ENCODE peak calls at places on chromosomes 11 and 22, in nine cellular contexts. One of them, this sample, is unnamed.

GRCh38 chr11:20388096-20389055 is 860 bp downstream of the PRMT3 start:
- DNase-seq in transverse colon: no peak
- DNase-seq in A549: no peak
- DNase-seq in HFFc6: no peak
- DNase-seq in pancreas: no peak
- DNase-seq in WTC11: no peak
- DNase-seq in heart right ventricle: no peak
- DNase-seq in AG10803: peak
- DNase-seq in GM12865: peak
- DNase-seq in this sample: peak

GRCh38 chr11:134538793-134539192 is 126.8 kb upstream of the B3GAT1 start:
- DNase-seq in heart right ventricle: no peak
- DNase-seq in GM12865: no peak
- DNase-seq in transverse colon: no peak
- DNase-seq in HFFc6: no peak
- DNase-seq in pancreas: no peak
- DNase-seq in WTC11: no peak
- DNase-seq in AG10803: no peak
- DNase-seq in A549: no peak
- DNase-seq in this sample: no peak

GRCh38 chr11:77136074-77136473 is 8.0 kb downstream of the MYO7A start:
- DNase-seq in heart right ventricle: no peak
- DNase-seq in pancreas: no peak
- DNase-seq in transverse colon: no peak
- DNase-seq in HFFc6: peak
- DNase-seq in A549: no peak
- DNase-seq in WTC11: no peak
- DNase-seq in GM12865: no peak
- DNase-seq in AG10803: no peak
- DNase-seq in this sample: no peak

GRCh38 chr11:116467809-116468208 is 305.0 kb downstream of the BUD13 start:
- DNase-seq in AG10803: peak
- DNase-seq in pancreas: no peak
- DNase-seq in A549: no peak
- DNase-seq in transverse colon: no peak
- DNase-seq in GM12865: no peak
- DNase-seq in WTC11: no peak
- DNase-seq in HFFc6: no peak
- DNase-seq in heart right ventricle: no peak
- DNase-seq in this sample: no peak

GRCh38 chr22:43886231-43886630 is 5.6 kb downstream of the PNPLA5 start:
- DNase-seq in transverse colon: no peak
- DNase-seq in heart right ventricle: no peak
- DNase-seq in GM12865: no peak
- DNase-seq in WTC11: no peak
- DNase-seq in AG10803: no peak
- DNase-seq in HFFc6: no peak
- DNase-seq in pancreas: no peak
- DNase-seq in A549: no peak
- DNase-seq in this sample: no peak

GRCh38 chr11:57729479-57729878 is 11.8 kb upstream of the SELENOH start:
- DNase-seq in pancreas: no peak
- DNase-seq in transverse colon: no peak
- DNase-seq in GM12865: no peak
- DNase-seq in AG10803: no peak
- DNase-seq in A549: no peak
- DNase-seq in WTC11: no peak
- DNase-seq in heart right ventricle: no peak
- DNase-seq in HFFc6: no peak
- DNase-seq in this sample: no peak

GRCh38 chr22:30754971-30755759 is 60.5 kb downstream of the OSBP2 start:
- DNase-seq in HFFc6: peak
- DNase-seq in transverse colon: peak
- DNase-seq in heart right ventricle: no peak
- DNase-seq in A549: peak
- DNase-seq in GM12865: peak
- DNase-seq in WTC11: peak
- DNase-seq in AG10803: peak
- DNase-seq in pancreas: no peak
- DNase-seq in this sample: peak

GRCh38 chr11:77698896-77699295 is 61.3 kb upstream of the CLNS1A start:
- DNase-seq in AG10803: no peak
- DNase-seq in heart right ventricle: no peak
- DNase-seq in WTC11: no peak
- DNase-seq in HFFc6: no peak
- DNase-seq in GM12865: no peak
- DNase-seq in transverse colon: no peak
- DNase-seq in A549: no peak
- DNase-seq in pancreas: no peak
- DNase-seq in this sample: no peak

GRCh38 chr11:132126973-132127900 is 756.8 kb downstream of the NTM start:
- DNase-seq in WTC11: peak
- DNase-seq in transverse colon: peak
- DNase-seq in AG10803: peak
- DNase-seq in GM12865: peak
- DNase-seq in HFFc6: peak
- DNase-seq in A549: no peak
- DNase-seq in pancreas: no peak
- DNase-seq in heart right ventricle: no peak
- DNase-seq in this sample: no peak

GRCh38 chr11:85946221-85946620 is 91.0 kb downstream of the CCDC83 start:
- DNase-seq in AG10803: peak
- DNase-seq in transverse colon: no peak
- DNase-seq in GM12865: no peak
- DNase-seq in WTC11: no peak
- DNase-seq in A549: no peak
- DNase-seq in HFFc6: peak
- DNase-seq in heart right ventricle: no peak
- DNase-seq in pancreas: no peak
- DNase-seq in this sample: no peak
- TF ChIP-seq CTCF in AG10803: peak
- TF ChIP-seq CTCF in transverse colon: no peak
- TF ChIP-seq CTCF in GM12865: no peak
- TF ChIP-seq CTCF in WTC11: no peak
- TF ChIP-seq CTCF in A549: no peak
- TF ChIP-seq CTCF in HFFc6: peak
- TF ChIP-seq CTCF in heart right ventricle: peak
- TF ChIP-seq CTCF in pancreas: no peak
- TF ChIP-seq CTCF in this sample: no peak

DNA sequence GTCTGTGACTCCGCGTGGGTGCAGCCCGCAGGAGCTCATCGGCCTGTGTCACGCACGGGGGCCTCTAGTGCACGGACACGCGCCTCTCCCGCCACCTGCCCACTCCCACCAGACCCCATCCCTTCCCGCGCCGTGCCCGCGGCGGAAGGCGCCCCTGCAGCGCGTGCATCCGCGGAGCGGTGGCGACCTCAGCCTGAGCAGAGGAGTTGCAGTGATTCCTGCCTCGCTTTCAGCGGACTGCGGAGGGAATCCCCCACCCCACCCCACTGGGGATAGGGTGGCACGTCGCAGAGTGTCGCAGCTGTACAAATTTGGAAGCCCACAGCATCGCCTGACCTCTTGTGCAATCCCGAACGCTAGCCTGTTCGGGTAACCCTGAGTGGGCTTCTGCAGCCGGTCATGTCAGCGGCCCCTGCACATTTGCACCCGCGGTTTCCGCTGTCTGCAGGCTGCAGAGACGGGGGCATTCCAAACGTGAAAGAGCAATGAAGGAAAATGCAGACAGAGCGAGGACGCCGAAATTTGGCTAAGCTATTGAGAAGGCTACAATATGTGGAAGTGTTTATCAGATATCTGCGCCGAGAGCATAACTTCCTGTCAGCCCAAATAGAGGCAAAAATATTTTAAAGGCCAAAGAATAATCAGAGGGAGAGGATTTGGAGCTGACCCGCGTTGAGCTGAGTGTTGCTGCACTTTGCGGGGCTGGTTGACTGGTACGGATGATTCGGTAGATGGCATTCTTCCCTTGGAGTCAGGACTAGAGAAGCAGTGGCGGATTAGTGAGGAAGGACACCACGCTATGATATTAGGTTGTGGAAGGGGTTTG is 619 bp upstream of the ARHGAP20 start:
- DNase-seq in heart right ventricle: no peak
- DNase-seq in AG10803: peak
- DNase-seq in HFFc6: no peak
- DNase-seq in transverse colon: peak
- DNase-seq in A549: no peak
- DNase-seq in GM12865: no peak
- DNase-seq in WTC11: peak
- DNase-seq in pancreas: peak
- DNase-seq in this sample: no peak
- TF ChIP-seq CTCF in heart right ventricle: peak
- TF ChIP-seq CTCF in AG10803: peak
- TF ChIP-seq CTCF in HFFc6: no peak
- TF ChIP-seq CTCF in transverse colon: no peak
- TF ChIP-seq CTCF in A549: no peak
- TF ChIP-seq CTCF in GM12865: no peak
- TF ChIP-seq CTCF in WTC11: no peak
- TF ChIP-seq CTCF in pancreas: no peak
- TF ChIP-seq CTCF in this sample: no peak

DNA sequence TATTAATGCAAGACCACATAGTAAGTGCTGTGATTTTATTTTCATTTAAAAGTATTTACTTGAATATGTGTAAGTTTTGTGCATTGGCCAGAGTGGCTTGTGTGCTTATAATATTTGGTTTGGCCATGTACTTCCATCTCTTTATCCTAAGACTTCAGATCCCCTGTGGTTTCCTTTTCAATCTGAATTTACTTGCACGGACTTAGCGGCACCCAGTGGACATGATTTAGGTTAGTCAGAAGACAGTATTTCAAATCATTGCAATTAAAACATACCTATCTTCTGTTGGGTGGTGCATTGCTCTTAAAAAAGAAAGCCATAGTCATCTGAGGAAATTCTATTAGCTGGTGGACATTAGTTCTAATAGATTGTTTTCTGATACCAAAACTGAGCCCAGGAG is 30.7 kb downstream of the PIWIL4 start:
- DNase-seq in transverse colon: no peak
- DNase-seq in pancreas: no peak
- DNase-seq in HFFc6: no peak
- DNase-seq in GM12865: peak
- DNase-seq in A549: peak
- DNase-seq in WTC11: no peak
- DNase-seq in AG10803: peak
- DNase-seq in heart right ventricle: no peak
- DNase-seq in this sample: no peak
- TF ChIP-seq CTCF in transverse colon: peak
- TF ChIP-seq CTCF in pancreas: no peak
- TF ChIP-seq CTCF in HFFc6: no peak
- TF ChIP-seq CTCF in GM12865: no peak
- TF ChIP-seq CTCF in A549: peak
- TF ChIP-seq CTCF in WTC11: no peak
- TF ChIP-seq CTCF in AG10803: no peak
- TF ChIP-seq CTCF in heart right ventricle: no peak
- TF ChIP-seq CTCF in this sample: no peak

DNA sequence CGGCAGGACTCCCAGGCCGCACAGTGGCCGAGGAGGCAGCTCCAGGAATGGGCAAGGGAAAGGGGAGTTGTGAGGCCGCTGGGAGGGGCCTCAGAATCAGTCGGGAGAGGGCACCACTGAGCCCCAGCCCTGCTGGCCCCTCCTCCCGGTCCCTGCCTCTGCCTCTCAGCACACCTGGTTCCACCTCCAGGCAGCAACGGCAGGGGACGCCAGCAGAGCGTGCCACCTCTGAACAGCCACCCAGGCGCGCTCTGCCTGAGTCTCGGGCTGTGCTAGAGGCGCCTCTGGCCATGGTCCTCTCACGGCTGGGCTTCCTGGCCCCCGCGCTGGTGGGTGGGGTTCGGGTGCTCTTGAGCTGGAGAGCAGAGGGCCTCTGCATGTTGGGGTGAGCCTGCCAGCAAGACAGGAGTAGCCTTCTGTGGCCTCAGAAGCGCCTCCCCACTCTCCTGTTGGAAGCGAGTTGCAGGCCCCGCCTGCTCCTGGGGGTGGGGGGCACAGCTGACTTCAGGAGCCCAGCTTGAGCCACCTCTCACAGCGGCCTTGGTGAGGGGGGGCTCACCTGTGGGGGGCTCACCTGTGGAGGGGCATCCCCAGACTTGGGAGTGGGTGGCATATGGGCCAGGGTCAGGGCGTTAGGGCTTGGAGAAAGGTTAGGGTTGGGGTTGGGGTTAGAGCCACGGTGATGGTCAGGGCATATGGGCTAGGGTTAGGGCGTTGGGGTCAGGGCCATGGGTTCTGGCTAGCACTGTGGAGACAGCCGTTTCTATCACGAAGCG is 32.8 kb downstream of the MOB2 start:
- DNase-seq in transverse colon: peak
- DNase-seq in GM12865: peak
- DNase-seq in A549: no peak
- DNase-seq in AG10803: no peak
- DNase-seq in WTC11: peak
- DNase-seq in HFFc6: no peak
- DNase-seq in pancreas: peak
- DNase-seq in heart right ventricle: no peak
- DNase-seq in this sample: peak
- TF ChIP-seq CTCF in transverse colon: no peak
- TF ChIP-seq CTCF in GM12865: peak
- TF ChIP-seq CTCF in A549: no peak
- TF ChIP-seq CTCF in AG10803: no peak
- TF ChIP-seq CTCF in WTC11: peak
- TF ChIP-seq CTCF in HFFc6: peak
- TF ChIP-seq CTCF in pancreas: no peak
- TF ChIP-seq CTCF in heart right ventricle: peak
- TF ChIP-seq CTCF in this sample: no peak

GRCh38 chr11:61752117-61752924 is at the start of gene MYRF:
- DNase-seq in GM12865: peak
- DNase-seq in AG10803: no peak
- DNase-seq in transverse colon: peak
- DNase-seq in pancreas: no peak
- DNase-seq in A549: no peak
- DNase-seq in heart right ventricle: peak
- DNase-seq in HFFc6: peak
- DNase-seq in WTC11: peak
- DNase-seq in this sample: peak
- TF ChIP-seq CTCF in GM12865: peak
- TF ChIP-seq CTCF in AG10803: peak
- TF ChIP-seq CTCF in transverse colon: peak
- TF ChIP-seq CTCF in pancreas: no peak
- TF ChIP-seq CTCF in A549: peak
- TF ChIP-seq CTCF in heart right ventricle: peak
- TF ChIP-seq CTCF in HFFc6: peak
- TF ChIP-seq CTCF in WTC11: no peak
- TF ChIP-seq CTCF in this sample: peak

DNA sequence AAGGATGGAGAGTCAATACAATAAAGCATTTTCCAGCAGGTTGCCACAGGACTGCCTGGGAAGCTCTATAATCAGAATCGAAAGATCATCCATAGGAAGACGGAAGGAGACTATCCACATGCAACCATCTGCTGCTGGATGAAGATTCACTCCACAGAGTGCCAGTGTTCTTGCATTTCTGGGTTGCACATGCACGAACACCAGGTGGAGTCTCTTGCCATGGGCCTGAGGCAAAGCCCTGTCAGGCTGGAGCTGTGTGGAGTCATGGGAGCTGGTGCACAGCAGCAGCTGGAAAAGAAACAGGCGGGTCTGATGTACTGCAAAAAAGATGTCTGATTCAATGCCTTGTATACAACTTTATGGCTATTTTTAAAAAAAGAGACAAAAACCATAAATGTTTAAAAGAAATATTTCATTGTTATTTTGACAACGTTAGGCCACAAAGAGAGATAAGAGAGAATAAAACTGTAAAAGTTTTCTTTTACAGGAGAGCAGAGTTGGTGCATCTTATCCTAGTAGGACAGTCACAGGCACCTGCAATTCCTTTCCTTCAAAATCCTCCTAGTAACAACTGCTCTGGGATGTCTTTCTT is 12.9 kb upstream of the FAT3 start:
- DNase-seq in HFFc6: peak
- DNase-seq in A549: peak
- DNase-seq in AG10803: peak
- DNase-seq in WTC11: peak
- DNase-seq in pancreas: no peak
- DNase-seq in transverse colon: no peak
- DNase-seq in GM12865: no peak
- DNase-seq in heart right ventricle: peak
- DNase-seq in this sample: peak
- TF ChIP-seq CTCF in HFFc6: peak
- TF ChIP-seq CTCF in A549: peak
- TF ChIP-seq CTCF in AG10803: peak
- TF ChIP-seq CTCF in WTC11: no peak
- TF ChIP-seq CTCF in pancreas: no peak
- TF ChIP-seq CTCF in transverse colon: peak
- TF ChIP-seq CTCF in GM12865: no peak
- TF ChIP-seq CTCF in heart right ventricle: peak
- TF ChIP-seq CTCF in this sample: no peak